ENCODE peak calls at places on chromosome 9, in five cellular contexts. One of them, this sample, is unnamed.

GRCh38 chr9:108333406-108334031 is 522.3 kb downstream of the ACTL7B start:
- DNase-seq in HCT116: no peak
- DNase-seq in testis: no peak
- DNase-seq in transverse colon: no peak
- DNase-seq in tibial nerve: no peak
- DNase-seq in this sample: no peak

GRCh38 chr9:77810637-77811119 is 162.6 kb upstream of the GNA14 start:
- DNase-seq in HCT116: no peak
- DNase-seq in testis: no peak
- DNase-seq in transverse colon: no peak
- DNase-seq in tibial nerve: no peak
- DNase-seq in this sample: no peak

GRCh38 chr9:132328580-132328979 is 26.2 kb downstream of the SETX start:
- DNase-seq in tibial nerve: no peak
- DNase-seq in transverse colon: no peak
- DNase-seq in HCT116: no peak
- DNase-seq in testis: no peak
- DNase-seq in this sample: no peak

GRCh38 chr9:25677301-25678146 is 720 bp downstream of the TUSC1 start:
- DNase-seq in HCT116: no peak
- DNase-seq in transverse colon: peak; percentile 90
- DNase-seq in testis: peak; percentile 93
- DNase-seq in tibial nerve: peak; percentile 61
- DNase-seq in this sample: peak; percentile 93

GRCh38 chr9:32380944-32381343 is 3.5 kb upstream of the ACO1 start:
- DNase-seq in testis: no peak
- DNase-seq in tibial nerve: no peak
- DNase-seq in HCT116: no peak
- DNase-seq in transverse colon: no peak
- DNase-seq in this sample: no peak

GRCh38 chr9:76403352-76403751 is 9.1 kb upstream of the RFK start:
- DNase-seq in HCT116: peak; percentile 42
- DNase-seq in testis: no peak
- DNase-seq in transverse colon: no peak
- DNase-seq in tibial nerve: no peak
- DNase-seq in this sample: no peak

GRCh38 chr9:16899611-16900010 is 29.1 kb upstream of the BNC2 start:
- DNase-seq in HCT116: no peak
- DNase-seq in tibial nerve: no peak
- DNase-seq in transverse colon: no peak
- DNase-seq in testis: no peak
- DNase-seq in this sample: no peak

GRCh38 chr9:113785334-113785733 is 90.8 kb upstream of the ZNF618 start:
- DNase-seq in tibial nerve: no peak
- DNase-seq in testis: peak; percentile 49
- DNase-seq in HCT116: no peak
- DNase-seq in transverse colon: no peak
- DNase-seq in this sample: no peak

GRCh38 chr9:76580188-76580587 is 121.2 kb downstream of the GCNT1 start:
- DNase-seq in testis: no peak
- DNase-seq in HCT116: no peak
- DNase-seq in transverse colon: no peak
- DNase-seq in tibial nerve: no peak
- DNase-seq in this sample: no peak

GRCh38 chr9:116342941-116343340 is 189.3 kb downstream of the PAPPA start:
- DNase-seq in testis: no peak
- DNase-seq in transverse colon: no peak
- DNase-seq in tibial nerve: no peak
- DNase-seq in HCT116: no peak
- DNase-seq in this sample: no peak

GRCh38 chr9:92224177-92224576 is 69.3 kb downstream of the IARS1 start:
- DNase-seq in transverse colon: no peak
- DNase-seq in tibial nerve: no peak
- DNase-seq in HCT116: no peak
- DNase-seq in testis: no peak
- DNase-seq in this sample: no peak

GRCh38 chr9:136837146-136837855 is 5.0 kb upstream of the AJM1 start:
- DNase-seq in tibial nerve: no peak
- DNase-seq in HCT116: no peak
- DNase-seq in transverse colon: no peak
- DNase-seq in testis: no peak
- DNase-seq in this sample: no peak

GRCh38 chr9:16344343-16344742 is 526.1 kb downstream of the BNC2 start:
- DNase-seq in testis: no peak
- DNase-seq in HCT116: no peak
- DNase-seq in transverse colon: no peak
- DNase-seq in tibial nerve: no peak
- DNase-seq in this sample: no peak

GRCh38 chr9:38346811-38347735 is 45.4 kb upstream of the ALDH1B1 start:
- DNase-seq in HCT116: no peak
- DNase-seq in tibial nerve: no peak
- DNase-seq in transverse colon: no peak
- DNase-seq in testis: no peak
- DNase-seq in this sample: no peak

GRCh38 chr9:21001581-21001980 is 29.9 kb downstream of the HACD4 start:
- DNase-seq in tibial nerve: no peak
- DNase-seq in testis: no peak
- DNase-seq in HCT116: no peak
- DNase-seq in transverse colon: no peak
- DNase-seq in this sample: no peak

GRCh38 chr9:79682076-79682736 is 110.4 kb downstream of the TLE4 start:
- DNase-seq in testis: no peak
- DNase-seq in HCT116: no peak
- DNase-seq in tibial nerve: no peak
- DNase-seq in transverse colon: no peak
- DNase-seq in this sample: no peak

GRCh38 chr9:124743686-124744348 is 27.3 kb downstream of the NR6A1 start:
- DNase-seq in tibial nerve: no peak
- DNase-seq in HCT116: no peak
- DNase-seq in testis: no peak
- DNase-seq in transverse colon: no peak
- DNase-seq in this sample: no peak

GRCh38 chr9:34592895-34593601 is 3.5 kb upstream of the CNTFR start:
- DNase-seq in tibial nerve: peak; percentile 48
- DNase-seq in HCT116: no peak
- DNase-seq in testis: peak; percentile 75
- DNase-seq in transverse colon: peak; percentile 56
- DNase-seq in this sample: no peak

DNA sequence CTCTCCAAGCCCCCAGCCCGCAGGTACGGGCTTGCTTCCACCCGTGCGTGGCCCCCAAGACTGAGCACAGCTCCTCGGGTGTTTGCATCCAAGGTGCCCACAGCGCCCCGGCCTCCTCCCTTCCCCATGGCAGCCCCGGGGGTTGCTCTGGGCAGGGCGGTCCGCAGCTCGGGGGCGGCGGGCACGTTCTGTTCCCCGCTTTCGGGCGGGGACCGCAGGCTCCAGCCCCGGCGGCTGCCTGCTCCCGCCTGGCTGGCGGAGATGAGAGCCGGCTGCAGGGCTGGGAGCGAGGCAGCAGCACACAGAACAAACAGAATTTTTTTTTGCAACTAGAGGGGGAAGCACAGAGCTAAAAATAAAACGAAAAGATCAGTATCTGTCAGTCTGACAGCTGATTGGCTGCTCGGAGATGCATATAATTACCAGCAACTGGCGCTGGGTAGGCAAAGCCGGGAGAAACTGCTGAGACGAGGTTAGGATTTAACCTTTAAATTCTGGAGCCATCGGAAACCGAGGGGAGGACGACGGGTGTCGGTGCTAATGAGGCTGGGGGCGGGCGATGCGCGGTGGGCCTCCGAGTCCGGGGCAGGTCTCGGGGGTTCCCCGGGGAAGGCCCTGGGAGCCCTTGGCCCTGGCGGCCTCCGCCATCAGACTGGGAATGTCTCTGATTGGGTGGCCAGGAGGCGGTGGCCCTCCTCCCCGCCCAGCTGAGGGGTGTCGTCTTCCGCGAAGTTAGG is 142.7 kb upstream of the IER5L start:
- DNase-seq in HCT116: no peak
- DNase-seq in transverse colon: peak; percentile 48
- DNase-seq in testis: peak; percentile 82
- DNase-seq in tibial nerve: peak; percentile 26
- DNase-seq in this sample: peak; percentile 80
- TF ChIP-seq POLR2A in HCT116: no peak
- TF ChIP-seq POLR2A in transverse colon: peak; percentile 54
- TF ChIP-seq POLR2A in testis: no peak
- TF ChIP-seq POLR2A in tibial nerve: peak; percentile 20
- TF ChIP-seq POLR2A in this sample: peak; percentile 61

GRCh38 chr9:14198049-14198448 is 115.9 kb downstream of the NFIB start:
- DNase-seq in HCT116: no peak
- DNase-seq in tibial nerve: no peak
- DNase-seq in testis: no peak
- DNase-seq in transverse colon: no peak
- DNase-seq in this sample: no peak

GRCh38 chr9:14193338-14193980 is 120.5 kb downstream of the NFIB start:
- DNase-seq in HCT116: no peak
- DNase-seq in tibial nerve: no peak
- DNase-seq in transverse colon: no peak
- DNase-seq in testis: no peak
- DNase-seq in this sample: no peak

GRCh38 chr9:14191512-14191911 is 122.4 kb downstream of the NFIB start:
- DNase-seq in tibial nerve: no peak
- DNase-seq in transverse colon: no peak
- DNase-seq in HCT116: no peak
- DNase-seq in testis: no peak
- DNase-seq in this sample: no peak

GRCh38 chr9:14198544-14199510 is 115.1 kb downstream of the NFIB start:
- DNase-seq in HCT116: no peak
- DNase-seq in transverse colon: peak; percentile 41
- DNase-seq in tibial nerve: peak; percentile 38
- DNase-seq in testis: peak; percentile 73
- DNase-seq in this sample: peak; percentile 60

DNA sequence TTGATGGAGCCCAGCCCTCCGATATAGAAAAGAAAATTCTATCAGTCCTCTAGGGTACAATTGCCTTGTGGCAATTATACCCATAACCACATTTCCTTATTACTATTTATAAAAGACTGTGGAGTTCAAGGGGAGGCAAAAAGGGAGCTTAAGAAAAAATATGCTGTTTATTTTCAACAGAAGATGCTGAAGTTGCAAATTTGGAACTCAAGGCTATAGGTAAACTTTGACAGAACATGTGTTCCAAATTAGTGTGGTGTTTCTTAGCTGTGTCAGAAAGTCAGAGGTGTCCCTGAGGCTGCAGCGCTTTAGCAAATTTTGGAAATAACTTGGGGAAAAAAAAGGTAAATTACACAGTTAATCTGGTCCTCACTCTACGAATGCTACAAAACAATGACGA is 116.5 kb downstream of the NFIB start:
- DNase-seq in transverse colon: no peak
- DNase-seq in testis: no peak
- DNase-seq in HCT116: no peak
- DNase-seq in tibial nerve: no peak
- DNase-seq in this sample: no peak
- H3K4me1 ChIP-seq in transverse colon: peaks cover 36% of the 10 kb centered on the region
- H3K4me1 ChIP-seq in testis: peaks cover 3% of the 10 kb centered on the region
- H3K4me1 ChIP-seq in HCT116: no peaks in the 10 kb centered on the region
- H3K4me1 ChIP-seq in tibial nerve: no peaks in the 10 kb centered on the region
- H3K4me1 ChIP-seq in this sample: peaks cover 35% of the 10 kb centered on the region

GRCh38 chr9:8899541-8899940 is 1100.0 kb upstream of the DMAC1 start:
- DNase-seq in tibial nerve: no peak
- DNase-seq in transverse colon: no peak
- DNase-seq in HCT116: no peak
- DNase-seq in testis: no peak
- DNase-seq in this sample: no peak

GRCh38 chr9:8890695-8891094 is 1091.1 kb upstream of the DMAC1 start:
- DNase-seq in testis: no peak
- DNase-seq in tibial nerve: no peak
- DNase-seq in HCT116: no peak
- DNase-seq in transverse colon: no peak
- DNase-seq in this sample: no peak

GRCh38 chr9:8895498-8896224 is 1096.1 kb upstream of the DMAC1 start:
- DNase-seq in HCT116: no peak
- DNase-seq in tibial nerve: no peak
- DNase-seq in transverse colon: no peak
- DNase-seq in testis: no peak
- DNase-seq in this sample: no peak
- TF ChIP-seq CTCF in HCT116: no peak
- TF ChIP-seq CTCF in tibial nerve: peak; percentile 43
- TF ChIP-seq CTCF in transverse colon: peak; percentile 53
- TF ChIP-seq CTCF in testis: peak; percentile 46
- TF ChIP-seq CTCF in this sample: peak; percentile 74

DNA sequence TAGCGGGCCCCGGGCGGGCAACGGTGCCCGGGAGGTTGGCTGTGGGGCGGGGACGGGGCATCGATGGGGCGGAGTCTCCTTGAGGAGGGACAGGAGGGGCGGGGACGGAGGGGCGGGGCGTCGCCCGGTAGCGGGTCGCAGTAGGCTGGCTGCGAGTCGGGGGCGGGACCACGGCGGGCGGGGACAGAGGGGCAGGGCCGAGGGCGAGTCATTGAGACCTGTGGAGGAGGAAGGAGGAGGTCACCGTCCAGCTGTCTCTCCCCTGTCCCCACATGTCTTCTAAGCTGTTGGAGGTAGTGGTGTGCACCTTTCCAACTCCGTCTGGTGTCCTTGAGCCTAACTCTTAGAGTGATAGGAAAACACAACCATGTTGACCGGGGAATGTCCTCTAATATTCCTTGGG is at the start of gene CRAT:
- DNase-seq in testis: peak; percentile 98
- DNase-seq in HCT116: peak; percentile 86
- DNase-seq in transverse colon: peak; percentile 99
- DNase-seq in tibial nerve: peak; percentile 98
- DNase-seq in this sample: peak; percentile 98
- TF ChIP-seq POLR2A in testis: peak; percentile 92
- TF ChIP-seq POLR2A in HCT116: peak; percentile 91
- TF ChIP-seq POLR2A in transverse colon: peak; percentile 97
- TF ChIP-seq POLR2A in tibial nerve: peak; percentile 81
- TF ChIP-seq POLR2A in this sample: peak; percentile 96

GRCh38 chr9:129487307-129487657 is 133.6 kb downstream of the C9orf50 start:
- DNase-seq in transverse colon: no peak
- DNase-seq in tibial nerve: no peak
- DNase-seq in HCT116: no peak
- DNase-seq in testis: no peak
- DNase-seq in this sample: no peak

GRCh38 chr9:129484325-129485000 is 136.4 kb downstream of the C9orf50 start:
- DNase-seq in testis: no peak
- DNase-seq in HCT116: no peak
- DNase-seq in transverse colon: no peak
- DNase-seq in tibial nerve: no peak
- DNase-seq in this sample: no peak

GRCh38 chr9:129483467-129484324 is 137.2 kb downstream of the C9orf50 start:
- DNase-seq in HCT116: peak; percentile 72
- DNase-seq in transverse colon: peak; percentile 83
- DNase-seq in tibial nerve: peak; percentile 83
- DNase-seq in testis: peak; percentile 89
- DNase-seq in this sample: peak; percentile 91

GRCh38 chr9:129486496-129487306 is 134.2 kb downstream of the C9orf50 start:
- DNase-seq in transverse colon: no peak
- DNase-seq in tibial nerve: peak; percentile 87
- DNase-seq in HCT116: no peak
- DNase-seq in testis: peak; percentile 91
- DNase-seq in this sample: peak; percentile 73

GRCh38 chr9:129485140-129485758 is 135.7 kb downstream of the C9orf50 start:
- DNase-seq in testis: no peak
- DNase-seq in transverse colon: no peak
- DNase-seq in HCT116: no peak
- DNase-seq in tibial nerve: no peak
- DNase-seq in this sample: no peak
- H3K4me1 ChIP-seq in testis: peaks cover 87% of the 10 kb centered on the region
- H3K4me1 ChIP-seq in transverse colon: peaks cover 82% of the 10 kb centered on the region
- H3K4me1 ChIP-seq in HCT116: peaks cover 80% of the 10 kb centered on the region
- H3K4me1 ChIP-seq in tibial nerve: no peaks in the 10 kb centered on the region
- H3K4me1 ChIP-seq in this sample: peaks cover 82% of the 10 kb centered on the region